ENCODE peak calls at places on chromosome 2, in seven cellular contexts. P is neural progenitor cell, U is heart right ventricle, G is transverse colon, V is adrenal gland, N is OCI-LY7, I is tibial nerve. Z is an unnamed sample. For H3K36me3, the result is how much of the 10 kb centered on the place peaks cover.

GRCh38 chr2:159185401-159186130 is 100.9 kb downstream of the WDSUB1 start:
- DNase-seq in P (peak), U (peak), G (no peak), V (no peak), N (no peak), I (no peak), Z (no peak)

GRCh38 chr2:23379220-23379695 is 5.7 kb upstream of the KLHL29 start:
- DNase-seq in P (no peak), U (no peak), G (no peak), V (no peak), N (peak), I (no peak), Z (no peak)

GRCh38 chr2:64440831-64441230 is 13.1 kb upstream of the LGALSL start:
- DNase-seq in P (peak), U (no peak), G (no peak), V (no peak), N (no peak), I (no peak), Z (no peak)

GRCh38 chr2:127567351-127567854 is 31.9 kb downstream of the MYO7B start:
- DNase-seq in P (no peak), U (no peak), G (no peak), V (no peak), N (no peak), I (no peak), Z (no peak)

GRCh38 chr2:6325616-6326015 is 540.1 kb downstream of the CMPK2 start:
- DNase-seq in P (peak), U (no peak), G (no peak), V (no peak), N (no peak), I (no peak), Z (no peak)

GRCh38 chr2:9069496-9069991 is 66.1 kb upstream of the MBOAT2 start:
- DNase-seq in P (no peak), U (no peak), G (no peak), V (no peak), N (no peak), I (no peak), Z (no peak)

GRCh38 chr2:242035858-242036652 is 166.5 kb downstream of the RTP5 start:
- DNase-seq in P (no peak), U (no peak), G (no peak), V (no peak), N (no peak), I (no peak), Z (no peak)

GRCh38 chr2:173119069-173119807 is 43.6 kb downstream of the MAP3K20 start:
- DNase-seq in P (no peak), U (peak), G (peak), V (no peak), N (no peak), I (no peak), Z (peak)

GRCh38 chr2:158772306-158773078 is 22.6 kb upstream of the DAPL1 start:
- DNase-seq in P (no peak), U (no peak), G (no peak), V (no peak), N (no peak), I (no peak), Z (no peak)

GRCh38 chr2:181203412-181203811 is 223.0 kb downstream of the UBE2E3 start:
- DNase-seq in P (no peak), U (no peak), G (no peak), V (no peak), N (no peak), I (no peak), Z (no peak)

GRCh38 chr2:167192833-167193232 is 304.6 kb downstream of the XIRP2 start:
- DNase-seq in P (no peak), U (no peak), G (no peak), V (no peak), N (no peak), I (no peak), Z (no peak)

GRCh38 chr2:16351137-16351536 is 314.5 kb downstream of the CYRIA start:
- DNase-seq in P (no peak), U (no peak), G (no peak), V (no peak), N (no peak), I (no peak), Z (no peak)

GRCh38 chr2:66582364-66582974 is 147.5 kb downstream of the MEIS1 start:
- DNase-seq in P (no peak), U (no peak), G (no peak), V (no peak), N (no peak), I (no peak), Z (no peak)

GRCh38 chr2:147297820-147298219 is 547.0 kb upstream of the ACVR2A start:
- DNase-seq in P (no peak), U (no peak), G (no peak), V (no peak), N (peak), I (no peak), Z (no peak)

GRCh38 chr2:26961603-26962184 is 8.7 kb upstream of the MAPRE3 start:
- DNase-seq in P (peak), U (peak), G (peak), V (peak), N (peak), I (peak), Z (peak)

GRCh38 chr2:108189316-108189715 is 50.5 kb upstream of the SULT1C3 start:
- DNase-seq in P (peak), U (no peak), G (no peak), V (no peak), N (no peak), I (no peak), Z (no peak)

GRCh38 chr2:120559401-120559800 is 176.3 kb upstream of the GLI2 start:
- DNase-seq in P (no peak), U (no peak), G (no peak), V (no peak), N (no peak), I (no peak), Z (no peak)

GRCh38 chr2:149858916-149859634 is 271.5 kb upstream of the MMADHC start:
- DNase-seq in P (no peak), U (no peak), G (no peak), V (peak), N (no peak), I (no peak), Z (no peak)

GRCh38 chr2:51247252-51247651 is 215.3 kb upstream of the NRXN1 start:
- DNase-seq in P (no peak), U (no peak), G (no peak), V (no peak), N (no peak), I (no peak), Z (no peak)

GRCh38 chr2:240326246-240326645 is 109.2 kb upstream of the GPC1 start:
- DNase-seq in P (peak), U (no peak), G (no peak), V (no peak), N (no peak), I (no peak), Z (no peak)

GRCh38 chr2:85920810-85921545 is 32.2 kb upstream of the ST3GAL5 start:
- DNase-seq in P (no peak), U (peak), G (no peak), V (no peak), N (no peak), I (no peak), Z (no peak)

GRCh38 chr2:25982273-25982967 is at the start of gene KIF3C:
- DNase-seq in P (peak), U (peak), G (peak), V (peak), N (peak), I (peak), Z (peak)

GRCh38 chr2:191845876-191846786 is 757 bp downstream of the CAVIN2 start:
- DNase-seq in P (no peak), U (peak), G (no peak), V (no peak), N (no peak), I (no peak), Z (no peak)

GRCh38 chr2:204731996-204732395 is 186.7 kb downstream of the PARD3B start:
- DNase-seq in P (no peak), U (no peak), G (no peak), V (no peak), N (no peak), I (no peak), Z (no peak)

GRCh38 chr2:236663671-236664101 is 94.1 kb downstream of the ACKR3 start:
- DNase-seq in P (no peak), U (peak), G (no peak), V (no peak), N (no peak), I (no peak), Z (no peak)

GRCh38 chr2:195445639-195446038 is 211.4 kb upstream of the SLC39A10 start:
- DNase-seq in P (no peak), U (no peak), G (no peak), V (no peak), N (no peak), I (no peak), Z (no peak)

GRCh38 chr2:27089111-27089954 is 2.8 kb downstream of the KHK start:
- DNase-seq in P (no peak), U (no peak), G (no peak), V (no peak), N (no peak), I (no peak), Z (no peak)

GRCh38 chr2:158953926-158954763 is 14.3 kb upstream of the TANC1 start:
- DNase-seq in P (no peak), U (peak), G (peak), V (peak), N (no peak), I (peak), Z (peak)

GRCh38 chr2:124316875-124317605 is 292.0 kb downstream of the CNTNAP5 start:
- DNase-seq in P (no peak), U (no peak), G (no peak), V (no peak), N (no peak), I (no peak), Z (no peak)

GRCh38 chr2:212135739-212136138 is 402.9 kb downstream of the ERBB4 start:
- DNase-seq in P (no peak), U (no peak), G (no peak), V (no peak), N (no peak), I (no peak), Z (no peak)

GRCh38 chr2:217289909-217290283 is 430.0 kb upstream of the TNP1 start:
- DNase-seq in P (peak), U (no peak), G (no peak), V (no peak), N (no peak), I (no peak), Z (peak)

DNA sequence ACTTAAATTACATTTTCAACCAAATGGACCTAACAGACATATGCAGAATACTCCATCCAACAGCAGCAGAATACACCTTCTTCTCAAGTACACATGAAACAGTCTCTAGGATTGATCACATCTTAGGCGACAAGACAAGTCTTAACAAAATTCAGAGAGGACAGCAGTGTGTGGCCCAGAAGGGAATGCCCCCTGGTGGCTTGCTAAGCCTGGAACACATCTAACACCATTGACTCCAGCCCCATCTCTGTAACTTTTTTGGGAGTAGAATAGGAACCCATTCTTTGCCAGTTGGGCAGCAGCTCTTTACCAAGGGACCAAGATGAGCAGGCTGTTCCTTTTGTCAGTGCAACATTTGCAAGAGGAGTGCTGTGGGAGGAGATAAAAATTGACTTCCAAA is 249.9 kb downstream of the PLCL1 start:
- DNase-seq in P (peak), U (no peak), G (peak), V (no peak), N (peak), I (no peak), Z (no peak)
- TF ChIP-seq CTCF in P (peak), U (peak), G (peak), V (peak), N (peak), I (no peak), Z (peak)

GRCh38 chr2:233462202-233462785 is 104.3 kb downstream of the USP40 start:
- DNase-seq in P (no peak), U (no peak), G (no peak), V (no peak), N (no peak), I (no peak), Z (no peak)

GRCh38 chr2:233461481-233461891 is 105.1 kb downstream of the USP40 start:
- DNase-seq in P (no peak), U (no peak), G (no peak), V (no peak), N (no peak), I (no peak), Z (no peak)

GRCh38 chr2:233459426-233459825 is 105.1 kb downstream of the DGKD start:
- DNase-seq in P (no peak), U (no peak), G (no peak), V (no peak), N (no peak), I (no peak), Z (no peak)

GRCh38 chr2:233458826-233459225 is 104.5 kb downstream of the DGKD start:
- DNase-seq in P (no peak), U (no peak), G (no peak), V (no peak), N (no peak), I (no peak), Z (no peak)

GRCh38 chr2:233460726-233461431 is 105.7 kb downstream of the USP40 start:
- DNase-seq in P (no peak), U (no peak), G (peak), V (no peak), N (no peak), I (no peak), Z (peak)
- H3K36me3 ChIP-seq in P (under half), U (under half), G (under half), V (half or more), N (half or more), I (under half), Z (under half)

GRCh38 chr2:170544817-170545216 is 170.3 kb upstream of the SP5 start:
- DNase-seq in P (no peak), U (no peak), G (no peak), V (no peak), N (no peak), I (no peak), Z (no peak)

GRCh38 chr2:170553748-170554147 is 161.4 kb upstream of the SP5 start:
- DNase-seq in P (no peak), U (no peak), G (no peak), V (no peak), N (no peak), I (no peak), Z (no peak)

GRCh38 chr2:170550501-170550900 is 164.6 kb upstream of the SP5 start:
- DNase-seq in P (no peak), U (no peak), G (no peak), V (no peak), N (no peak), I (no peak), Z (no peak)

DNA sequence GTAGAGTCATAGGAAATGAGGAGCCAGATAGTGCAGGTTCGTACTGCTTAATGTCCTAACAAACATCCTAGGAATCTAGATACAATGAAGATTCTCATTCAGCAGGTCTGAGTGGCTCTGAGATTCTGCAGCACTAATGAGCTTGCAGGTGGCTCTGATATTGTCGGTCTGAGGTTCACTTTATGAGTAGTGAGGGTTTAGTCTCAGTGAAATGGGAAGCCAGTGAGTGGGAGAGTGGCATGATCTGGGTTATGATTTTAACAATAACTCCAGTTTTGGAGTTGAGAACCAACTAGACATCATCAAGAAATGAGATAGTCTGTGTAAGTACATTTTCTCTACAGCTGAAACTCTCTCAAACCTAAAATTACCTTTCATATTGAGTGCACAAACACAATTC is 166.8 kb upstream of the SP5 start:
- DNase-seq in P (no peak), U (no peak), G (no peak), V (no peak), N (no peak), I (no peak), Z (no peak)
- TF ChIP-seq CTCF in P (no peak), U (no peak), G (no peak), V (no peak), N (no peak), I (no peak), Z (no peak)

DNA sequence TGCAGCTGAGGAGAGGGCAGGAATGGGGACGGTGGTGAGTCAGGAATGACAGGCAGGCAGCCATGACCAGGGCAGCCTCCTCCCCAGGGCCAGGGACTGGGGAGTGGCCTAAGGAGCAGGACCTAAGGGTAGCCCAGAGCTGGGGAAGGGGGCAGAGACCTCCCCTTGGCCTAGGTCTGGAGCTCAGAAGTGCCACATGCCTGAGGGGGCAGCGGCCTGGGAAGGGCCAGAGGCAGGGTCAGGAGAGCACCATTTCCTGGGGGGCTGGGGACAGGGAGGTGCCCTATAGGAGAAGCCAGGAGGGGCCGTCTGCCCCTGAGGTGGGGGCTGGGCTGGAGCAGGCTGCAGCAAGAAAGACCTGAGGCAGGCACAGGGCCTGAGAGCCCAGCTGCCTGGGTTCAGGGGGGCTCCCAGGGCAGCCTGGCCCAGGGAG is 20.9 kb downstream of the CFLAR start:
- DNase-seq in P (no peak), U (no peak), G (no peak), V (no peak), N (no peak), I (no peak), Z (no peak)
- H3K36me3 ChIP-seq in P (under half), U (under half), G (half or more), V (half or more), N (half or more), I (under half), Z (under half)

GRCh38 chr2:2872713-2873449 is 504.7 kb downstream of the EIPR1 start:
- DNase-seq in P (no peak), U (no peak), G (no peak), V (no peak), N (no peak), I (no peak), Z (no peak)
- TF ChIP-seq CTCF in P (no peak), U (no peak), G (no peak), V (no peak), N (no peak), I (no peak), Z (no peak)

DNA sequence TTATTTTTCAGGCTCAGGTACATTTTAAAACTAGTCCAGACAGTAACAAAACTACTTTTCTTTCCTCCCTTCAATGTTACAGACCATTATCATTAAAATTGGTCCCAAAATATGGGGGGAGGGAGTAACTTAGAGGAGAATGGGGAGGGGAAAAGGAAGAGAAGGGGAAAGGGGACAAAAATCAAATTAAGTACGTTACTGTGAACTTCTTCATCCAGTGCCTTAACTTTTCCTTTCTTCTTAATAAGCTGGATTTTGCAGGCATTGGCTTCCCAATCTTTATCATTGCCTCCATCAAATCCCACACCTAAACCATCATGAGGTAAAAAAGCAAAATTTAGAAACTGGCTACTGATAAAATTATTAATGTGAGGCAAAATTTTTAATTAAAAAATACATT is 17.2 kb downstream of the GFPT1 start:
- DNase-seq in P (no peak), U (no peak), G (no peak), V (no peak), N (no peak), I (no peak), Z (no peak)
- H3K36me3 ChIP-seq in P (under half), U (under half), G (half or more), V (half or more), N (half or more), I (under half), Z (under half)

GRCh38 chr2:155218945-155219344 is 520.5 kb downstream of the KCNJ3 start:
- DNase-seq in P (no peak), U (no peak), G (no peak), V (no peak), N (no peak), I (no peak), Z (no peak)

GRCh38 chr2:155218292-155218924 is 519.9 kb downstream of the KCNJ3 start:
- DNase-seq in P (no peak), U (no peak), G (no peak), V (no peak), N (no peak), I (no peak), Z (no peak)

GRCh38 chr2:155223781-155224406 is 525.4 kb downstream of the KCNJ3 start:
- DNase-seq in P (peak), U (no peak), G (no peak), V (no peak), N (peak), I (no peak), Z (no peak)
- TF ChIP-seq CTCF in P (peak), U (peak), G (no peak), V (no peak), N (peak), I (no peak), Z (no peak)

Z was measured in prostate gland.